ENCODE peak calls at places on chromosome 9, in seven cellular contexts. A, L, C, I, H, P and Y are unnamed samples.

GRCh38 chr9:73824671-73825070 is 672.5 kb upstream of the RORB start:
- DNase-seq in P (no peak), C (no peak), H (no peak), L (no peak), A (no peak), I (no peak), Y (no peak)

GRCh38 chr9:84788803-84789462 is 119.4 kb downstream of the NTRK2 start:
- DNase-seq in P (no peak), C (no peak), L (no peak), I (no peak), A (no peak), H (no peak), Y (no peak)

GRCh38 chr9:120761011-120761410 is 32.2 kb downstream of the FBXW2 start:
- DNase-seq in H (no peak), A (no peak), L (no peak), P (no peak), I (no peak), C (no peak), Y (no peak)

GRCh38 chr9:85569988-85570387 is 171.8 kb downstream of the AGTPBP1 start:
- DNase-seq in L (no peak), I (no peak), H (no peak), P (no peak), A (no peak), C (no peak), Y (no peak)

GRCh38 chr9:121625590-121625989 is 25.8 kb upstream of the DAB2IP start:
- DNase-seq in H (no peak), C (no peak), P (no peak), L (no peak), I (no peak), A (no peak), Y (no peak)

GRCh38 chr9:136671646-136672430 is 9.1 kb downstream of the EGFL7 start:
- DNase-seq in H (peak; percentile 24), I (no peak), C (no peak), P (no peak), L (peak; percentile 83), A (no peak), Y (no peak)

GRCh38 chr9:106920701-106921283 is 57.8 kb downstream of the ZNF462 start:
- DNase-seq in P (no peak), I (no peak), L (no peak), H (no peak), A (peak; percentile 57), C (no peak), Y (no peak)

GRCh38 chr9:79280691-79281090 is 291.1 kb upstream of the TLE4 start:
- DNase-seq in P (no peak), L (no peak), I (no peak), C (no peak), A (no peak), H (no peak), Y (no peak)

GRCh38 chr9:131591845-131592208 is 46.5 kb downstream of the PRRT1B start:
- DNase-seq in H (no peak), P (no peak), I (no peak), L (no peak), A (no peak), C (no peak), Y (no peak)

GRCh38 chr9:127917603-127918002 is 762 bp upstream of the ST6GALNAC4 start:
- DNase-seq in L (no peak), P (no peak), H (no peak), C (no peak), I (no peak), A (no peak), Y (no peak)

GRCh38 chr9:131727184-131727785 is 12.6 kb downstream of the RAPGEF1 start:
- DNase-seq in I (no peak), P (no peak), H (no peak), A (no peak), L (no peak), C (no peak), Y (no peak)

GRCh38 chr9:133374612-133375115 is 1.2 kb downstream of the SURF4 start:
- DNase-seq in A (no peak), L (no peak), C (no peak), P (no peak), I (no peak), H (no peak), Y (no peak)

GRCh38 chr9:70031141-70031545 is 12.5 kb upstream of the MAMDC2 start:
- DNase-seq in C (no peak), H (no peak), I (no peak), L (no peak), P (no peak), A (no peak), Y (no peak)

GRCh38 chr9:93125331-93125894 is 8.6 kb downstream of the NINJ1 start:
- DNase-seq in I (no peak), P (peak; percentile 40), H (no peak), A (no peak), C (no peak), L (no peak), Y (no peak)

GRCh38 chr9:127949827-127950512 is 12.3 kb upstream of the DPM2 start:
- DNase-seq in C (no peak), H (no peak), I (no peak), L (no peak), P (no peak), A (peak; percentile 65), Y (no peak)

GRCh38 chr9:130921483-130921806 is 17.6 kb downstream of the FIBCD1 start:
- DNase-seq in I (no peak), L (no peak), H (no peak), A (no peak), C (no peak), P (no peak), Y (no peak)

GRCh38 chr9:876425-876824 is 34.9 kb downstream of the DMRT1 start:
- DNase-seq in L (no peak), C (no peak), P (no peak), I (no peak), A (no peak), H (no peak), Y (no peak)

GRCh38 chr9:137606005-137606601 is 617 bp downstream of the ARRDC1 start:
- DNase-seq in L (peak; percentile 57), P (no peak), H (no peak), I (peak; percentile 31), C (no peak), A (no peak), Y (no peak)

GRCh38 chr9:128340691-128341434 is 536 bp downstream of the SLC27A4 start:
- DNase-seq in I (no peak), L (peak; percentile 40), P (no peak), H (no peak), A (no peak), C (no peak), Y (no peak)

GRCh38 chr9:76451234-76451633 is 7.7 kb upstream of the GCNT1 start:
- DNase-seq in P (no peak), C (no peak), A (no peak), L (no peak), I (no peak), H (no peak), Y (no peak)

GRCh38 chr9:109817146-109817845 is 37.3 kb downstream of the PALM2AKAP2 start:
- DNase-seq in A (no peak), I (no peak), C (no peak), H (no peak), L (no peak), P (no peak), Y (no peak)

GRCh38 chr9:78235296-78235770 is 542 bp upstream of the CEP78 start:
- DNase-seq in H (no peak), I (no peak), A (no peak), C (no peak), P (no peak), L (no peak), Y (no peak)

GRCh38 chr9:6590772-6591384 is 54.7 kb downstream of the GLDC start:
- DNase-seq in A (no peak), L (no peak), P (no peak), I (no peak), H (no peak), C (no peak), Y (no peak)

GRCh38 chr9:137813167-137813566 is 64.4 kb upstream of the CACNA1B start:
- DNase-seq in A (no peak), P (no peak), C (no peak), H (no peak), I (peak; percentile 91), L (no peak), Y (no peak)

GRCh38 chr9:123399803-123400378 is 43.9 kb downstream of the CRB2 start:
- DNase-seq in A (no peak), C (no peak), H (no peak), L (peak; percentile 54), I (no peak), P (no peak), Y (no peak)

GRCh38 chr9:72991772-72992171 is 38.9 kb upstream of the ALDH1A1 start:
- DNase-seq in H (no peak), C (no peak), I (no peak), L (no peak), P (no peak), A (no peak), Y (no peak)

GRCh38 chr9:81626511-81626910 is 62.8 kb downstream of the TLE1 start:
- DNase-seq in A (no peak), C (no peak), P (no peak), H (no peak), I (no peak), L (no peak), Y (no peak)

GRCh38 chr9:122477346-122477745 is 380 bp downstream of the OR1J1 start:
- DNase-seq in P (no peak), I (no peak), L (no peak), C (no peak), A (no peak), H (no peak), Y (no peak)